ENCODE peak calls at places on chromosomes 2 and 18, in seven cellular contexts. A is neural progenitor cell, I is tibial artery, B is psoas muscle, W is fibroblast of the aortic adventitia, Q is fibroblast of lung, D is A549. L is an unnamed sample.

GRCh38 chr2:46066591-46066990 is 230.6 kb upstream of the EPAS1 start:
- DNase-seq in I (no peak), A (no peak), W (no peak), Q (peak; percentile 36), D (no peak), B (no peak), L (no peak)

GRCh38 chr2:147398301-147398700 is 446.5 kb upstream of the ACVR2A start:
- DNase-seq in D (no peak), I (no peak), B (no peak), W (no peak), Q (no peak), A (no peak), L (no peak)

GRCh38 chr18:8706981-8707940 is 1.9 kb downstream of the MTCL1 start:
- DNase-seq in B (peak; percentile 56), Q (peak; percentile 71), I (peak; percentile 67), W (peak; percentile 70), D (no peak), A (peak; percentile 86), L (peak; percentile 70)

GRCh38 chr18:22346968-22347611 is 70.6 kb downstream of the CTAGE1 start:
- DNase-seq in Q (peak; percentile 38), I (peak; percentile 89), D (no peak), A (peak; percentile 77), W (peak; percentile 65), B (peak; percentile 60), L (peak; percentile 72)

GRCh38 chr2:184646177-184646576 is 47.8 kb downstream of the ZNF804A start:
- DNase-seq in B (no peak), I (no peak), A (peak; percentile 2), Q (peak; percentile 47), W (peak; percentile 75), D (no peak), L (peak; percentile 74)

GRCh38 chr2:222196159-222196558 is 102.6 kb downstream of the PAX3 start:
- DNase-seq in A (no peak), W (no peak), D (no peak), Q (no peak), B (no peak), I (no peak), L (no peak)

GRCh38 chr2:26528870-26529269 is 50.9 kb upstream of the OTOF start:
- DNase-seq in W (no peak), I (peak; percentile 49), D (no peak), A (no peak), B (no peak), Q (no peak), L (no peak)

GRCh38 chr2:64989126-64989981 is at the start of gene SLC1A4:
- DNase-seq in Q (peak; percentile 82), A (peak; percentile 74), I (peak; percentile 98), B (peak; percentile 98), D (peak; percentile 85), W (peak; percentile 84), L (peak; percentile 91)

GRCh38 chr18:4842287-4842686 is 354.8 kb downstream of the AKAIN1 start:
- DNase-seq in D (no peak), B (no peak), Q (no peak), W (no peak), A (no peak), I (no peak), L (no peak)

GRCh38 chr18:8548186-8548585 is 61.1 kb upstream of the RAB12 start:
- DNase-seq in I (no peak), W (peak; percentile 38), A (no peak), Q (no peak), B (no peak), D (no peak), L (no peak)

GRCh38 chr2:152875832-152876669 is 157.6 kb downstream of the ARL6IP6 start:
- DNase-seq in B (no peak), A (no peak), D (no peak), W (peak; percentile 24), I (no peak), Q (no peak), L (no peak)

GRCh38 chr2:40190457-40190856 is 261.4 kb downstream of the SLC8A1 start:
- DNase-seq in W (no peak), A (no peak), I (no peak), D (no peak), B (no peak), Q (no peak), L (no peak)

GRCh38 chr2:235876099-235876679 is 292.0 kb downstream of the GBX2 start:
- DNase-seq in I (no peak), W (no peak), A (no peak), Q (no peak), B (no peak), D (no peak), L (no peak)

GRCh38 chr2:152581360-152581759 is 135.9 kb downstream of the PRPF40A start:
- DNase-seq in D (no peak), I (peak; percentile 69), W (no peak), A (peak; percentile 47), B (no peak), Q (no peak), L (no peak)

GRCh38 chr2:85893428-85894258 is 4.9 kb upstream of the ST3GAL5 start:
- DNase-seq in B (no peak), D (peak; percentile 58), A (no peak), I (no peak), Q (peak; percentile 27), W (peak; percentile 68), L (no peak)

DNA sequence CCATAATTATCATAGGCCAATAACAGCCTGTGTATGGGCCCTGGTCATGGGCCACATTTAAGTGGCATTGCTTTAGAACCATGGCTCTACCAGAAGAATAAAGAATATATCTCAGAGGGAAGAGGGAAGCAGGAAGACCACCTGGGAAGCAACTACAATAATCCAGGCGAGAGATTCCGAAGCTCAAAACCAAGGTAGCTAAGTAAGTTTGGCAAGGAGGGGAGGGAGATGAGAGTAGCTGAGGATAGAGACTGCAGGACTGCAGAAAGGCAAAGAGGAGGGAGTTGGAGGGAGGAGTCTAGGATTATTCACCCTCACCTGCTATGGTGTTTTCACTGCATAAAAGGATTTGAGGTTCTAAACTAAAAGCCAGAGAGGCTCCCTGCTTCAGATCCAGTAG is 293.5 kb downstream of the SETBP1 start:
- DNase-seq in B (no peak), I (no peak), W (no peak), A (no peak), D (no peak), Q (no peak), L (no peak)
- TF ChIP-seq CTCF in B (no peak), I (no peak), W (no peak), A (no peak), D (no peak), Q (no peak), L (no peak)

DNA sequence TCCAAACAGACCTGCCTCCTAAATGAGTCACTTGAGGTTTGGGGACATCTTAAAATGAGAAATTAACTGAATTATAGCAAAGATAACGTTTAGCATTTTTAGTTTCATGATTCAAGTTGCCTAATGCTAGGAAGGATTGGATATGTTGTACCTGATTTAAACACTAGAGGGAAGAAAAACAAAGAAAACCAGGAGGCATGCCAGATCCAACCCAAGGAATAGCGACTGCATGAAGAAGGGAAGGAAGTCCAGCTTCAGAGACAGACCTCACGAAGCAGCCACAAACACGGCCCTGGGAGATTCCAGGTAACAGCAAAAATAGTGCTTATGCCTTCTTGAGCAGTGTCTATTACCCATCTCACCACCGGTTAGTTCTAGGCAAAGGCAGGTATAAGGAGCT is 499.9 kb upstream of the SPHKAP start:
- DNase-seq in I (no peak), D (no peak), Q (peak; percentile 79), A (peak; percentile 50), W (peak; percentile 80), B (no peak), L (no peak)
- TF ChIP-seq CTCF in I (peak; percentile 49), D (peak; percentile 37), Q (peak; percentile 51), A (peak; percentile 52), W (peak; percentile 55), B (no peak), L (peak; percentile 26)

DNA sequence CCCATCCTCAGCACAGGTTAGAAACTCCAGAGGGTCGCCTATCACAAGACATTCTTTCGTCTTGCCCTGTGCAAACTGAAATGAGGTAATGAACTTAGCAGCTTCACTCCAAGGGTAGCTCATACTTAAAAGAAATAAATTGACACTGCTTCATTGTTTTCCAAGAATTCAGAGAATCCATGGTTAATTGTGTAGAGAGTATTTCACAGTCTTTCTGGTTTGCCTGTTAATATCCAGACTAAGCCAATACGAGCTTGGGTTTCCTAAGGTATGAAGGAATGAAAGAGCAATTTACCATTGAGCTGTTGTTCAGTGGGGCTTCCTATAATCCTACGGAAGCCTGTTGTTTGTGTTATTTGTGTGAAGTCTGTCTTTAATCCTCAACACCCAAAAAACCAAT is 58.7 kb downstream of the FAM124B start:
- DNase-seq in D (no peak), B (no peak), Q (no peak), W (no peak), I (no peak), A (peak; percentile 44), L (no peak)
- TF ChIP-seq CTCF in D (no peak), B (no peak), Q (no peak), W (no peak), I (no peak), A (no peak), L (no peak)

DNA sequence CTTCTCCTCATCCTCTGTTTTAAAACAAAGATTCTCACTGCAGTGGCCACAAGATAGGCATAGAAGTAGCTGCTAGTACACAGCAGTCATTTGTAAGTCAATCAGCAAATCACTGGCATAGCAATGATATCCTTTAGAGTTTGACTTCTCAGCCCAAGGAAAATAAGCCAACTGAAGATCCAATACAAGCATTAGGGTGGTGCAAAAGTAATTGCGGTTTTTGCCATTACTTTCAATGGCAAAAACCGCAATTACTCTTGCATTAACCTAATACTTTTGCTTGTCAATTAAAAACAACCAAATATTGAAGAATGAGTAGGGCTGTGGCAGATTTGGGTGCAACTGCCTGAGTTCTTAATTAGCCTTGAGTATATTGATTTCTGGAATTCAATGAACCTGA is 2.8 kb downstream of the G6PC2 start:
- DNase-seq in B (no peak), W (no peak), Q (no peak), D (no peak), A (no peak), I (no peak), L (no peak)
- TF ChIP-seq CTCF in B (no peak), W (no peak), Q (no peak), D (no peak), A (no peak), I (no peak), L (no peak)

DNA sequence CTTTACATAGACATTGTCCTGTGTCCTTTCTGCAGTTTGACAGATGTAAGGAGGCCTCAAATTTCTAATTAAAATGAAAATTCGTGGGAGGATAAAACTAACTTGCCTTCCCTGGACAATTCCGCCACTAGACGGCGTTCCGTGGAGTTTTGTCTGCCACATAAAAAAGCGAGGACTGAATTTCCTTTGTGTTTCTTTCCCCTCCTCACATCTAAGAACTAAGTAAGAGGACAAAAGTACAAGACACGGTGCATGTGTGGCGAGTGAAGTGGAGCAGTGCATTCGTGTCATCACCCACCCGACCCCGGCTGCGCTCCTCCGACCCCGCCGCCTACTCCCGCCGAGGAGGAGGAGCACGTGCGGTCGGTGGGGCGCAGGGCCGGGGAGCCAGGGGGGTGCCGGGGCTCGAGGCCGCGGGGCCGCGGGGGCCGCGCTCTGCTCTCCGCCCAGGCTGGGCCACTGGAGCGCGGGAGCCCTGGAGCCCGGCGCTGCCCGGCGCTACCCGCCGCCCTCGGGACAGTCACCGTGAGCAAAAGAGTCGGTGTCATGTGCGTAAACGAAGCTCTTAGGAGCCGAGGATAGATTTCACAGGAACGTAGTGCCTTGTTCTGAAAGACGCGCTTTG is 10.8 kb downstream of the TBR1 start:
- DNase-seq in I (no peak), B (no peak), W (peak; percentile 43), A (peak; percentile 54), D (no peak), Q (peak; percentile 66), L (no peak)
- TF ChIP-seq CTCF in I (no peak), B (peak; percentile 20), W (peak; percentile 66), A (peak; percentile 61), D (peak; percentile 23), Q (peak; percentile 63), L (no peak)

GRCh38 chr2:72104821-72105588 is 42.7 kb downstream of the CYP26B1 start:
- DNase-seq in B (no peak), Q (no peak), I (peak; percentile 54), D (no peak), W (no peak), A (no peak), L (no peak)
- TF ChIP-seq CTCF in B (no peak), Q (no peak), I (no peak), D (no peak), W (no peak), A (peak; percentile 10), L (no peak)